ENCODE peak calls at places on chromosome 11, in nine cellular contexts. One of them, this sample, is unnamed.

GRCh38 chr11:123253909-123254308 is 58.9 kb upstream of the CLMP start:
- DNase-seq in NCI-H2029 treated with DMSO at 0.1 percent for 48 hours: no peak
- DNase-seq in brain microvascular endothelial cell: no peak
- DNase-seq in activated CD4-positive, alpha-beta T cell treated with anti-CD3 and anti-CD28 coated beads, Interleukin-2, amount 50 U/mL, for 48 hours: no peak
- DNase-seq in endodermal cell: no peak
- DNase-seq in T follicular helper cell: no peak
- DNase-seq in anterior cingulate cortex: no peak
- DNase-seq in SW480: no peak
- DNase-seq in uterus: no peak
- DNase-seq in this sample: no peak

GRCh38 chr11:75174781-75175370 is 24.0 kb downstream of the SLCO2B1 start:
- DNase-seq in endodermal cell: no peak
- DNase-seq in T follicular helper cell: no peak
- DNase-seq in SW480: no peak
- DNase-seq in uterus: peak; percentile 68
- DNase-seq in activated CD4-positive, alpha-beta T cell treated with anti-CD3 and anti-CD28 coated beads, Interleukin-2, amount 50 U/mL, for 48 hours: peak; percentile 5
- DNase-seq in NCI-H2029 treated with DMSO at 0.1 percent for 48 hours: no peak
- DNase-seq in brain microvascular endothelial cell: peak; percentile 21
- DNase-seq in anterior cingulate cortex: no peak
- DNase-seq in this sample: no peak

GRCh38 chr11:126530416-126530815 is 174.9 kb downstream of the ST3GAL4 start:
- DNase-seq in activated CD4-positive, alpha-beta T cell treated with anti-CD3 and anti-CD28 coated beads, Interleukin-2, amount 50 U/mL, for 48 hours: no peak
- DNase-seq in uterus: no peak
- DNase-seq in brain microvascular endothelial cell: no peak
- DNase-seq in endodermal cell: no peak
- DNase-seq in T follicular helper cell: no peak
- DNase-seq in NCI-H2029 treated with DMSO at 0.1 percent for 48 hours: no peak
- DNase-seq in SW480: no peak
- DNase-seq in anterior cingulate cortex: no peak
- DNase-seq in this sample: no peak

GRCh38 chr11:47104337-47104950 is 72.2 kb downstream of the ARFGAP2 start:
- DNase-seq in T follicular helper cell: no peak
- DNase-seq in uterus: no peak
- DNase-seq in brain microvascular endothelial cell: peak; percentile 3
- DNase-seq in SW480: no peak
- DNase-seq in endodermal cell: peak; percentile 71
- DNase-seq in activated CD4-positive, alpha-beta T cell treated with anti-CD3 and anti-CD28 coated beads, Interleukin-2, amount 50 U/mL, for 48 hours: no peak
- DNase-seq in anterior cingulate cortex: peak; percentile 6
- DNase-seq in NCI-H2029 treated with DMSO at 0.1 percent for 48 hours: no peak
- DNase-seq in this sample: no peak

GRCh38 chr11:102010776-102011500 is 36.3 kb upstream of the CFAP300 start:
- DNase-seq in SW480: peak; percentile 88
- DNase-seq in uterus: peak; percentile 25
- DNase-seq in activated CD4-positive, alpha-beta T cell treated with anti-CD3 and anti-CD28 coated beads, Interleukin-2, amount 50 U/mL, for 48 hours: no peak
- DNase-seq in T follicular helper cell: no peak
- DNase-seq in endodermal cell: peak; percentile 94
- DNase-seq in anterior cingulate cortex: no peak
- DNase-seq in brain microvascular endothelial cell: peak; percentile 89
- DNase-seq in NCI-H2029 treated with DMSO at 0.1 percent for 48 hours: no peak
- DNase-seq in this sample: peak; percentile 73

GRCh38 chr11:1228921-1229451 is 6.1 kb downstream of the MUC5B start:
- DNase-seq in NCI-H2029 treated with DMSO at 0.1 percent for 48 hours: no peak
- DNase-seq in endodermal cell: peak; percentile 38
- DNase-seq in activated CD4-positive, alpha-beta T cell treated with anti-CD3 and anti-CD28 coated beads, Interleukin-2, amount 50 U/mL, for 48 hours: no peak
- DNase-seq in uterus: no peak
- DNase-seq in SW480: no peak
- DNase-seq in T follicular helper cell: no peak
- DNase-seq in brain microvascular endothelial cell: no peak
- DNase-seq in anterior cingulate cortex: no peak
- DNase-seq in this sample: no peak

GRCh38 chr11:133955945-133956421 is 785 bp downstream of the IGSF9B start:
- DNase-seq in brain microvascular endothelial cell: no peak
- DNase-seq in endodermal cell: peak; percentile 62
- DNase-seq in SW480: no peak
- DNase-seq in uterus: no peak
- DNase-seq in T follicular helper cell: no peak
- DNase-seq in anterior cingulate cortex: no peak
- DNase-seq in NCI-H2029 treated with DMSO at 0.1 percent for 48 hours: no peak
- DNase-seq in activated CD4-positive, alpha-beta T cell treated with anti-CD3 and anti-CD28 coated beads, Interleukin-2, amount 50 U/mL, for 48 hours: peak; percentile 18
- DNase-seq in this sample: no peak

GRCh38 chr11:92246637-92247036 is 22.0 kb downstream of the FAT3 start:
- DNase-seq in SW480: no peak
- DNase-seq in uterus: no peak
- DNase-seq in brain microvascular endothelial cell: no peak
- DNase-seq in anterior cingulate cortex: no peak
- DNase-seq in NCI-H2029 treated with DMSO at 0.1 percent for 48 hours: no peak
- DNase-seq in T follicular helper cell: no peak
- DNase-seq in endodermal cell: no peak
- DNase-seq in activated CD4-positive, alpha-beta T cell treated with anti-CD3 and anti-CD28 coated beads, Interleukin-2, amount 50 U/mL, for 48 hours: no peak
- DNase-seq in this sample: no peak

GRCh38 chr11:2980168-2980840 is 11.8 kb downstream of the NAP1L4 start:
- DNase-seq in T follicular helper cell: no peak
- DNase-seq in uterus: no peak
- DNase-seq in brain microvascular endothelial cell: no peak
- DNase-seq in NCI-H2029 treated with DMSO at 0.1 percent for 48 hours: no peak
- DNase-seq in anterior cingulate cortex: no peak
- DNase-seq in activated CD4-positive, alpha-beta T cell treated with anti-CD3 and anti-CD28 coated beads, Interleukin-2, amount 50 U/mL, for 48 hours: no peak
- DNase-seq in SW480: no peak
- DNase-seq in endodermal cell: no peak
- DNase-seq in this sample: no peak

GRCh38 chr11:44775366-44776356 is 48.9 kb downstream of the TSPAN18 start:
- DNase-seq in endodermal cell: peak; percentile 94
- DNase-seq in NCI-H2029 treated with DMSO at 0.1 percent for 48 hours: peak; percentile 56
- DNase-seq in SW480: peak; percentile 72
- DNase-seq in brain microvascular endothelial cell: peak; percentile 32
- DNase-seq in anterior cingulate cortex: no peak
- DNase-seq in activated CD4-positive, alpha-beta T cell treated with anti-CD3 and anti-CD28 coated beads, Interleukin-2, amount 50 U/mL, for 48 hours: peak; percentile 75
- DNase-seq in uterus: peak; percentile 16
- DNase-seq in T follicular helper cell: peak; percentile 51
- DNase-seq in this sample: no peak

GRCh38 chr11:102799656-102800339 is 1.8 kb upstream of the MMP1 start:
- DNase-seq in T follicular helper cell: no peak
- DNase-seq in brain microvascular endothelial cell: peak; percentile 38
- DNase-seq in activated CD4-positive, alpha-beta T cell treated with anti-CD3 and anti-CD28 coated beads, Interleukin-2, amount 50 U/mL, for 48 hours: no peak
- DNase-seq in anterior cingulate cortex: no peak
- DNase-seq in uterus: no peak
- DNase-seq in SW480: no peak
- DNase-seq in NCI-H2029 treated with DMSO at 0.1 percent for 48 hours: no peak
- DNase-seq in endodermal cell: no peak
- DNase-seq in this sample: no peak

GRCh38 chr11:133945087-133945974 is 11.4 kb downstream of the IGSF9B start:
- DNase-seq in activated CD4-positive, alpha-beta T cell treated with anti-CD3 and anti-CD28 coated beads, Interleukin-2, amount 50 U/mL, for 48 hours: peak; percentile 80
- DNase-seq in SW480: peak; percentile 97
- DNase-seq in NCI-H2029 treated with DMSO at 0.1 percent for 48 hours: peak; percentile 56
- DNase-seq in uterus: peak; percentile 72
- DNase-seq in endodermal cell: peak; percentile 60
- DNase-seq in brain microvascular endothelial cell: no peak
- DNase-seq in anterior cingulate cortex: no peak
- DNase-seq in T follicular helper cell: peak; percentile 65
- DNase-seq in this sample: no peak

GRCh38 chr11:75602916-75603315 is 40.9 kb downstream of the SERPINH1 start:
- DNase-seq in SW480: peak; percentile 33
- DNase-seq in NCI-H2029 treated with DMSO at 0.1 percent for 48 hours: no peak
- DNase-seq in activated CD4-positive, alpha-beta T cell treated with anti-CD3 and anti-CD28 coated beads, Interleukin-2, amount 50 U/mL, for 48 hours: no peak
- DNase-seq in brain microvascular endothelial cell: peak; percentile 45
- DNase-seq in T follicular helper cell: no peak
- DNase-seq in uterus: no peak
- DNase-seq in endodermal cell: no peak
- DNase-seq in anterior cingulate cortex: no peak
- DNase-seq in this sample: no peak

GRCh38 chr11:61787928-61788491 is 4.4 kb downstream of the TMEM258 start:
- DNase-seq in NCI-H2029 treated with DMSO at 0.1 percent for 48 hours: no peak
- DNase-seq in endodermal cell: peak; percentile 89
- DNase-seq in anterior cingulate cortex: peak; percentile 46
- DNase-seq in activated CD4-positive, alpha-beta T cell treated with anti-CD3 and anti-CD28 coated beads, Interleukin-2, amount 50 U/mL, for 48 hours: no peak
- DNase-seq in uterus: no peak
- DNase-seq in T follicular helper cell: no peak
- DNase-seq in brain microvascular endothelial cell: peak; percentile 59
- DNase-seq in SW480: peak; percentile 69
- DNase-seq in this sample: no peak

GRCh38 chr11:15716550-15716949 is 601.8 kb downstream of the INSC start:
- DNase-seq in SW480: peak; percentile 17
- DNase-seq in activated CD4-positive, alpha-beta T cell treated with anti-CD3 and anti-CD28 coated beads, Interleukin-2, amount 50 U/mL, for 48 hours: no peak
- DNase-seq in anterior cingulate cortex: no peak
- DNase-seq in endodermal cell: peak; percentile 34
- DNase-seq in brain microvascular endothelial cell: peak; percentile 46
- DNase-seq in NCI-H2029 treated with DMSO at 0.1 percent for 48 hours: peak; percentile 78
- DNase-seq in uterus: no peak
- DNase-seq in T follicular helper cell: no peak
- DNase-seq in this sample: no peak

GRCh38 chr11:12433571-12434061 is 56.2 kb downstream of the PARVA start:
- DNase-seq in SW480: no peak
- DNase-seq in endodermal cell: peak; percentile 26
- DNase-seq in NCI-H2029 treated with DMSO at 0.1 percent for 48 hours: no peak
- DNase-seq in brain microvascular endothelial cell: peak; percentile 55
- DNase-seq in activated CD4-positive, alpha-beta T cell treated with anti-CD3 and anti-CD28 coated beads, Interleukin-2, amount 50 U/mL, for 48 hours: no peak
- DNase-seq in T follicular helper cell: no peak
- DNase-seq in anterior cingulate cortex: no peak
- DNase-seq in uterus: no peak
- DNase-seq in this sample: no peak

GRCh38 chr11:6995703-6996102 is 24.4 kb downstream of the ZNF214 start:
- DNase-seq in endodermal cell: no peak
- DNase-seq in brain microvascular endothelial cell: no peak
- DNase-seq in uterus: no peak
- DNase-seq in NCI-H2029 treated with DMSO at 0.1 percent for 48 hours: no peak
- DNase-seq in activated CD4-positive, alpha-beta T cell treated with anti-CD3 and anti-CD28 coated beads, Interleukin-2, amount 50 U/mL, for 48 hours: no peak
- DNase-seq in SW480: no peak
- DNase-seq in anterior cingulate cortex: no peak
- DNase-seq in T follicular helper cell: no peak
- DNase-seq in this sample: no peak

GRCh38 chr11:45739866-45740265 is 65.1 kb upstream of the SLC35C1 start:
- DNase-seq in anterior cingulate cortex: no peak
- DNase-seq in NCI-H2029 treated with DMSO at 0.1 percent for 48 hours: no peak
- DNase-seq in activated CD4-positive, alpha-beta T cell treated with anti-CD3 and anti-CD28 coated beads, Interleukin-2, amount 50 U/mL, for 48 hours: no peak
- DNase-seq in brain microvascular endothelial cell: no peak
- DNase-seq in uterus: no peak
- DNase-seq in endodermal cell: no peak
- DNase-seq in SW480: no peak
- DNase-seq in T follicular helper cell: no peak
- DNase-seq in this sample: no peak

This sample was measured in ureter.